ENCODE peak calls at places on chromosomes 3 and 15, in four cellular contexts. One of them, this sample, is unnamed.

GRCh38 chr15:44034933-44035624 is 160.0 kb downstream of the FRMD5 start:
- DNase-seq in nephron progenitor cell: no peak
- DNase-seq in tibial nerve: peak
- DNase-seq in testis: no peak
- DNase-seq in this sample: no peak

GRCh38 chr3:193828477-193828876 is 235.5 kb downstream of the OPA1 start:
- DNase-seq in nephron progenitor cell: no peak
- DNase-seq in tibial nerve: no peak
- DNase-seq in testis: no peak
- DNase-seq in this sample: no peak

GRCh38 chr3:147431746-147432145 is 22.6 kb downstream of the ZIC1 start:
- DNase-seq in nephron progenitor cell: no peak
- DNase-seq in tibial nerve: no peak
- DNase-seq in testis: no peak
- DNase-seq in this sample: no peak

GRCh38 chr3:32398531-32398930 is 6.9 kb downstream of the CMTM7 start:
- DNase-seq in nephron progenitor cell: no peak
- DNase-seq in tibial nerve: no peak
- DNase-seq in testis: no peak
- DNase-seq in this sample: no peak

GRCh38 chr3:51257865-51258264 is 127.2 kb upstream of the MANF start:
- DNase-seq in nephron progenitor cell: no peak
- DNase-seq in tibial nerve: no peak
- DNase-seq in testis: no peak
- DNase-seq in this sample: no peak

GRCh38 chr3:64267774-64268604 is 42.7 kb upstream of the PRICKLE2 start:
- DNase-seq in nephron progenitor cell: peak
- DNase-seq in tibial nerve: peak
- DNase-seq in testis: peak
- DNase-seq in this sample: peak

GRCh38 chr3:50050361-50050760 is 38.4 kb upstream of the RBM5 start:
- DNase-seq in nephron progenitor cell: no peak
- DNase-seq in tibial nerve: no peak
- DNase-seq in testis: no peak
- DNase-seq in this sample: no peak

GRCh38 chr3:64422932-64423331 is 197.7 kb upstream of the PRICKLE2 start:
- DNase-seq in nephron progenitor cell: no peak
- DNase-seq in tibial nerve: no peak
- DNase-seq in testis: no peak
- DNase-seq in this sample: no peak

GRCh38 chr3:140185375-140185774 is 250.4 kb downstream of the CLSTN2 start:
- DNase-seq in nephron progenitor cell: no peak
- DNase-seq in tibial nerve: no peak
- DNase-seq in testis: no peak
- DNase-seq in this sample: no peak

GRCh38 chr15:36682091-36682490 is 102.7 kb downstream of the CDIN1 start:
- DNase-seq in nephron progenitor cell: no peak
- DNase-seq in tibial nerve: no peak
- DNase-seq in testis: no peak
- DNase-seq in this sample: no peak

GRCh38 chr3:136750922-136751258 is 1.3 kb downstream of the STAG1 start:
- DNase-seq in nephron progenitor cell: no peak
- DNase-seq in tibial nerve: no peak
- DNase-seq in testis: no peak
- DNase-seq in this sample: no peak

GRCh38 chr3:54283470-54283869 is 161.1 kb downstream of the CACNA2D3 start:
- DNase-seq in nephron progenitor cell: no peak
- DNase-seq in tibial nerve: no peak
- DNase-seq in testis: no peak
- DNase-seq in this sample: no peak

GRCh38 chr3:170410428-170411029 is 8.1 kb upstream of the CLDN11 start:
- DNase-seq in nephron progenitor cell: no peak
- DNase-seq in tibial nerve: peak
- DNase-seq in testis: peak
- DNase-seq in this sample: no peak

GRCh38 chr3:123723527-123724168 is 138.8 kb upstream of the HACD2 start:
- DNase-seq in nephron progenitor cell: peak
- DNase-seq in tibial nerve: peak
- DNase-seq in testis: peak
- DNase-seq in this sample: no peak

GRCh38 chr3:168933614-168934013 is 729.9 kb downstream of the MECOM start:
- DNase-seq in nephron progenitor cell: no peak
- DNase-seq in tibial nerve: no peak
- DNase-seq in testis: no peak
- DNase-seq in this sample: no peak

GRCh38 chr3:42685891-42686820 is 819 bp downstream of the KLHL40 start:
- DNase-seq in nephron progenitor cell: no peak
- DNase-seq in tibial nerve: no peak
- DNase-seq in testis: no peak
- DNase-seq in this sample: no peak

GRCh38 chr15:67126551-67127333 is 61.3 kb downstream of the SMAD3 start:
- DNase-seq in nephron progenitor cell: no peak
- DNase-seq in tibial nerve: no peak
- DNase-seq in testis: no peak
- DNase-seq in this sample: no peak

GRCh38 chr3:112649478-112649735 is 8.5 kb upstream of the CCDC80 start:
- DNase-seq in nephron progenitor cell: no peak
- DNase-seq in tibial nerve: no peak
- DNase-seq in testis: no peak
- DNase-seq in this sample: no peak

GRCh38 chr3:150000631-150001030 is 29.9 kb upstream of the PFN2 start:
- DNase-seq in nephron progenitor cell: no peak
- DNase-seq in tibial nerve: no peak
- DNase-seq in testis: no peak
- DNase-seq in this sample: no peak

GRCh38 chr3:49135499-49135898 is 2.6 kb upstream of the LAMB2 start:
- DNase-seq in nephron progenitor cell: no peak
- DNase-seq in tibial nerve: no peak
- DNase-seq in testis: no peak
- DNase-seq in this sample: no peak

GRCh38 chr15:45129651-45130129 is at the start of the genes DUOX1 and DUOXA1:
- DNase-seq in nephron progenitor cell: peak
- DNase-seq in tibial nerve: no peak
- DNase-seq in testis: no peak
- DNase-seq in this sample: no peak

GRCh38 chr3:80244390-80244789 is 476.6 kb upstream of the ROBO1 start:
- DNase-seq in nephron progenitor cell: no peak
- DNase-seq in tibial nerve: peak
- DNase-seq in testis: peak
- DNase-seq in this sample: no peak

GRCh38 chr3:10632741-10633140 is 127.4 kb upstream of the ATP2B2 start:
- DNase-seq in nephron progenitor cell: no peak
- DNase-seq in tibial nerve: no peak
- DNase-seq in testis: no peak
- DNase-seq in this sample: no peak

GRCh38 chr3:194275721-194276120 is 75.4 kb downstream of the CPN2 start:
- DNase-seq in nephron progenitor cell: no peak
- DNase-seq in tibial nerve: no peak
- DNase-seq in testis: peak
- DNase-seq in this sample: peak

GRCh38 chr15:33956397-33956796 is 11.9 kb upstream of the CHRM5 start:
- DNase-seq in nephron progenitor cell: no peak
- DNase-seq in tibial nerve: no peak
- DNase-seq in testis: no peak
- DNase-seq in this sample: no peak

GRCh38 chr3:168878655-168879054 is 782.9 kb upstream of the GOLIM4 start:
- DNase-seq in nephron progenitor cell: no peak
- DNase-seq in tibial nerve: no peak
- DNase-seq in testis: no peak
- DNase-seq in this sample: no peak

GRCh38 chr15:25848769-25849430 is 14.2 kb downstream of the ATP10A start:
- DNase-seq in nephron progenitor cell: no peak
- DNase-seq in tibial nerve: no peak
- DNase-seq in testis: no peak
- DNase-seq in this sample: no peak

GRCh38 chr15:95134306-95135100 is 903.1 kb downstream of the MCTP2 start:
- DNase-seq in nephron progenitor cell: no peak
- DNase-seq in tibial nerve: no peak
- DNase-seq in testis: no peak
- DNase-seq in this sample: no peak

GRCh38 chr15:63083046-63083445 is 38.6 kb upstream of the LACTB start:
- DNase-seq in nephron progenitor cell: no peak
- DNase-seq in tibial nerve: no peak
- DNase-seq in testis: no peak
- DNase-seq in this sample: peak

GRCh38 chr15:96764501-96764900 is 434.0 kb downstream of the NR2F2 start:
- DNase-seq in nephron progenitor cell: no peak
- DNase-seq in tibial nerve: no peak
- DNase-seq in testis: no peak
- DNase-seq in this sample: no peak

GRCh38 chr15:69863446-69863845 is 234.3 kb downstream of the TLE3 start:
- DNase-seq in nephron progenitor cell: no peak
- DNase-seq in tibial nerve: no peak
- DNase-seq in testis: no peak
- DNase-seq in this sample: no peak

GRCh38 chr15:41881925-41882688 is 11.7 kb downstream of the SPTBN5 start:
- DNase-seq in nephron progenitor cell: peak
- DNase-seq in tibial nerve: no peak
- DNase-seq in testis: peak
- DNase-seq in this sample: no peak

GRCh38 chr3:36700537-36701248 is 63.7 kb downstream of the DCLK3 start:
- DNase-seq in nephron progenitor cell: peak
- DNase-seq in tibial nerve: peak
- DNase-seq in testis: peak
- DNase-seq in this sample: peak
- TF ChIP-seq CTCF in nephron progenitor cell: peak
- TF ChIP-seq CTCF in tibial nerve: peak
- TF ChIP-seq CTCF in testis: peak
- TF ChIP-seq CTCF in this sample: peak

GRCh38 chr3:37989821-37990480 is 635 bp upstream of the VILL start:
- DNase-seq in nephron progenitor cell: no peak
- DNase-seq in tibial nerve: no peak
- DNase-seq in testis: peak
- DNase-seq in this sample: no peak
- TF ChIP-seq CTCF in nephron progenitor cell: no peak
- TF ChIP-seq CTCF in tibial nerve: no peak
- TF ChIP-seq CTCF in testis: no peak
- TF ChIP-seq CTCF in this sample: no peak

GRCh38 chr15:77983708-77984445 is 93.6 kb downstream of the TBC1D2B start:
- DNase-seq in nephron progenitor cell: no peak
- DNase-seq in tibial nerve: no peak
- DNase-seq in testis: peak
- DNase-seq in this sample: no peak

GRCh38 chr15:77985931-77986480 is 91.5 kb downstream of the TBC1D2B start:
- DNase-seq in nephron progenitor cell: no peak
- DNase-seq in tibial nerve: no peak
- DNase-seq in testis: no peak
- DNase-seq in this sample: no peak

GRCh38 chr15:77984446-77984861 is 93.1 kb downstream of the TBC1D2B start:
- DNase-seq in nephron progenitor cell: no peak
- DNase-seq in tibial nerve: no peak
- DNase-seq in testis: peak
- DNase-seq in this sample: no peak

GRCh38 chr15:77986891-77987764 is 90.4 kb downstream of the TBC1D2B start:
- DNase-seq in nephron progenitor cell: peak
- DNase-seq in tibial nerve: no peak
- DNase-seq in testis: no peak
- DNase-seq in this sample: no peak

DNA sequence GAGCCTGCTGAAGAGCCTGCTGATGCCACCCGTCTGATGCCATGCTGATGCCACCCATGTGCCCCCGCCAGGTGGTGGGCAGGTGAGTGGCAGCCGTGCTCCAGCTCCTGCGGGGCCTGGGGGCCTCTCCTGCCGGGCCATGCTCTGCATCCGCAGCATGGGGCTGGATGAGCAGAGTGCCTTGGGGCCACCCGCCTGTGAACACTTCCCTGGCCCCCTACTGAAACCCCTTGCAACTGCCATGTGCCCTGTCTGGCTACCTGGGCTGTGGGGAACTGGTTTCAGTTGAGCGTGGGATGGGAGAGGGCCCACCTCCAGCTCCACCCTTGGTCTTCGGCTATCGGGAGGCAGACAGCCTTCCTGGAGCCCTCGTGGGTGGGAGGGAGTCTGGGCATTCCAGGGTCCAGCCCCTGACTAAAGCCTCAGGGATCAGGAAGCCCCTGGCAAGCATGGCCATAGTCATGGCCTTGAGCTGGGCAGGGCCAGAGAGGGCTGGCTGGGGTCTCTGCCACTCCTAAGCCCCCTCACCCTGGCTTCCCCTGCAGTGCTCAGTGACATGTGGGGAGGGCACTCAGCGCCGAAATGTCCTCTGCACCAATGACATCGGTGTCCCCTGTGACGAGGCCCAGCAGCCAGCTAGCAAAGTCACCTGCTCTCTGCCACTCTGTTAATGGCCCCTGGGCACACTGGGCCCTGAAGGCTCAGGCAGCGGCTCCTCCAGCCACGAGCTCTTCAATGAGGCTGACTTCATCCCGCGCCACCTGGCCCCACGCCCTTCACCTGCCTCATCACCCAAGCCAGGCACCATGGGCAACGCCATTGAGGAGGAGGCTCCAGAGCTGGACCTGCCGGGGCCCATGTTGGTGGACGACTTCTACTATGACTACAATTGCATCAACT is 92.2 kb downstream of the TBC1D2B start:
- DNase-seq in nephron progenitor cell: no peak
- DNase-seq in tibial nerve: no peak
- DNase-seq in testis: peak
- DNase-seq in this sample: no peak
- TF ChIP-seq CTCF in nephron progenitor cell: no peak
- TF ChIP-seq CTCF in tibial nerve: no peak
- TF ChIP-seq CTCF in testis: no peak
- TF ChIP-seq CTCF in this sample: no peak

GRCh38 chr3:5583920-5584319 is 396.4 kb downstream of the EDEM1 start:
- DNase-seq in nephron progenitor cell: no peak
- DNase-seq in tibial nerve: no peak
- DNase-seq in testis: no peak
- DNase-seq in this sample: no peak
- TF ChIP-seq CTCF in nephron progenitor cell: no peak
- TF ChIP-seq CTCF in tibial nerve: no peak
- TF ChIP-seq CTCF in testis: no peak
- TF ChIP-seq CTCF in this sample: no peak